ENCODE peak calls at places on chromosomes 12 and 14, in nine cellular contexts. One of them, this sample, is unnamed.

GRCh38 chr12:92942905-92943304 is 13.8 kb upstream of the EEA1 start:
- DNase-seq in fibroblast of villous mesenchyme: peak; percentile 95
- DNase-seq in AG04450: peak; percentile 68
- DNase-seq in thoracic aorta: no peak
- DNase-seq in skeletal muscle cell: peak; percentile 72
- DNase-seq in choroid plexus epithelial cell: peak; percentile 89
- DNase-seq in tibial artery: no peak
- DNase-seq in NB4: no peak
- DNase-seq in lower leg skin: no peak
- DNase-seq in this sample: no peak

GRCh38 chr14:101075025-101075800 is 171.7 kb upstream of the RTL1 start:
- DNase-seq in fibroblast of villous mesenchyme: no peak
- DNase-seq in AG04450: no peak
- DNase-seq in thoracic aorta: no peak
- DNase-seq in skeletal muscle cell: no peak
- DNase-seq in choroid plexus epithelial cell: no peak
- DNase-seq in tibial artery: peak; percentile 16
- DNase-seq in NB4: peak; percentile 14
- DNase-seq in lower leg skin: no peak
- DNase-seq in this sample: no peak

GRCh38 chr14:98952595-98953325 is 319.2 kb downstream of the BCL11B start:
- DNase-seq in fibroblast of villous mesenchyme: no peak
- DNase-seq in AG04450: no peak
- DNase-seq in thoracic aorta: peak; percentile 26
- DNase-seq in skeletal muscle cell: peak; percentile 13
- DNase-seq in choroid plexus epithelial cell: peak; percentile 1
- DNase-seq in tibial artery: no peak
- DNase-seq in NB4: peak; percentile 53
- DNase-seq in lower leg skin: peak; percentile 89
- DNase-seq in this sample: no peak

GRCh38 chr12:113070117-113070906 is 13.8 kb downstream of the DTX1 start:
- DNase-seq in fibroblast of villous mesenchyme: no peak
- DNase-seq in AG04450: no peak
- DNase-seq in thoracic aorta: no peak
- DNase-seq in skeletal muscle cell: no peak
- DNase-seq in choroid plexus epithelial cell: no peak
- DNase-seq in tibial artery: no peak
- DNase-seq in NB4: peak; percentile 93
- DNase-seq in lower leg skin: no peak
- DNase-seq in this sample: no peak

GRCh38 chr14:73780896-73781295 is 66.7 kb upstream of the PNMA1 start:
- DNase-seq in fibroblast of villous mesenchyme: no peak
- DNase-seq in AG04450: no peak
- DNase-seq in thoracic aorta: no peak
- DNase-seq in skeletal muscle cell: no peak
- DNase-seq in choroid plexus epithelial cell: no peak
- DNase-seq in tibial artery: no peak
- DNase-seq in NB4: no peak
- DNase-seq in lower leg skin: no peak
- DNase-seq in this sample: no peak

GRCh38 chr12:108609535-108610335 is 11.9 kb upstream of the TMEM119 start:
- DNase-seq in fibroblast of villous mesenchyme: peak; percentile 97
- DNase-seq in AG04450: peak; percentile 87
- DNase-seq in thoracic aorta: no peak
- DNase-seq in skeletal muscle cell: peak; percentile 73
- DNase-seq in choroid plexus epithelial cell: peak; percentile 88
- DNase-seq in tibial artery: peak; percentile 79
- DNase-seq in NB4: peak; percentile 56
- DNase-seq in lower leg skin: peak; percentile 96
- DNase-seq in this sample: peak; percentile 23

GRCh38 chr14:69842671-69843407 is 36.4 kb upstream of the SMOC1 start:
- DNase-seq in fibroblast of villous mesenchyme: no peak
- DNase-seq in AG04450: no peak
- DNase-seq in thoracic aorta: no peak
- DNase-seq in skeletal muscle cell: no peak
- DNase-seq in choroid plexus epithelial cell: no peak
- DNase-seq in tibial artery: no peak
- DNase-seq in NB4: no peak
- DNase-seq in lower leg skin: no peak
- DNase-seq in this sample: no peak

GRCh38 chr12:51428256-51428655 is 3.6 kb downstream of the SLC4A8 start:
- DNase-seq in fibroblast of villous mesenchyme: no peak
- DNase-seq in AG04450: no peak
- DNase-seq in thoracic aorta: no peak
- DNase-seq in skeletal muscle cell: no peak
- DNase-seq in choroid plexus epithelial cell: no peak
- DNase-seq in tibial artery: no peak
- DNase-seq in NB4: no peak
- DNase-seq in lower leg skin: no peak
- DNase-seq in this sample: no peak

DNA sequence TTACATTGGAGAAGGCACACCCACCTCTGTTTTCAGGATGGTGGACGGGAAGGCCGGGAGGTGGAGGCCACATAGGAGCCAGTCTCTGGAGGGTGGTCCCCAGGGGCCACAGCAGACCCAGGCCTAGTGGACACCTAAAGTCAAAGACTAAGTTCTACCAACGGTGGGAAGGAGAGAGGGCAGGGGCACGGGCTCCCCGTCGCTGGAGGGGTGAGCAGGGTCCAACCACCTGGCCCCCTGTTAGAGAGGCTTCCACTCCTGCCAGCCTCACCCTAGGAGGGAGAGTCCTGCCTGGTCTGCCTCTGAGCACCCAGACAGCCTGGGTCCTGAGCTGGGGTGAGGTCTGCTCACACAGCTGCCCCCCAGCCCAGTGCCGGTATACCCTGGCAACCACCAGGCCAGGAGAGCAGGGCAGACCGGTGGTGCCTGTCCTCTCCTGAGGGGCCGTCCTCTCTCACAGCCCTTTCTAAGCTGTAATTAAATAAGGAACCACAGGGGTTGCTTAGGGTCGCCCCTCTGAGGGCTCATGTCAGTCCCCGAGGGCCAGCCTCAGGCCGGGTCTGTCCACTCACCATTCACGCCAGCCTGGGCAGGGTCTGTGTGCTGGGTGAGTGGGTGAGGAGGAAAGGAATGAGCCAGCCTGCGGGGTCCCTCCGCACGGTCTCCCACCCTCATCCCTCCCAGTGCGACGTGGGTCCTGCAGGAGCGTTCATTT is 2.3 kb downstream of the INF2 start:
- DNase-seq in fibroblast of villous mesenchyme: no peak
- DNase-seq in AG04450: no peak
- DNase-seq in thoracic aorta: no peak
- DNase-seq in skeletal muscle cell: no peak
- DNase-seq in choroid plexus epithelial cell: no peak
- DNase-seq in tibial artery: no peak
- DNase-seq in NB4: no peak
- DNase-seq in lower leg skin: no peak
- DNase-seq in this sample: no peak
- H3K4me3 ChIP-seq in fibroblast of villous mesenchyme: peak overlapping the region; percentile 77
- H3K4me3 ChIP-seq in AG04450: peak overlapping the region; percentile 87
- H3K4me3 ChIP-seq in thoracic aorta: peak overlapping the region; percentile 98
- H3K4me3 ChIP-seq in skeletal muscle cell: no peak overlapping the region
- H3K4me3 ChIP-seq in choroid plexus epithelial cell: no peak overlapping the region
- H3K4me3 ChIP-seq in tibial artery: peak overlapping the region; percentile 78
- H3K4me3 ChIP-seq in NB4: no peak overlapping the region
- H3K4me3 ChIP-seq in lower leg skin: no peak overlapping the region
- H3K4me3 ChIP-seq in this sample: peak overlapping the region; percentile 88

GRCh38 chr12:49702676-49703228 is 4.5 kb downstream of the FMNL3 start:
- DNase-seq in fibroblast of villous mesenchyme: no peak
- DNase-seq in AG04450: no peak
- DNase-seq in thoracic aorta: no peak
- DNase-seq in skeletal muscle cell: no peak
- DNase-seq in choroid plexus epithelial cell: peak; percentile 21
- DNase-seq in tibial artery: no peak
- DNase-seq in NB4: no peak
- DNase-seq in lower leg skin: no peak
- DNase-seq in this sample: no peak

GRCh38 chr12:49705479-49706267 is 1.5 kb downstream of the FMNL3 start:
- DNase-seq in fibroblast of villous mesenchyme: peak; percentile 57
- DNase-seq in AG04450: no peak
- DNase-seq in thoracic aorta: no peak
- DNase-seq in skeletal muscle cell: peak; percentile 55
- DNase-seq in choroid plexus epithelial cell: peak; percentile 64
- DNase-seq in tibial artery: peak; percentile 39
- DNase-seq in NB4: peak; percentile 83
- DNase-seq in lower leg skin: peak; percentile 90
- DNase-seq in this sample: peak; percentile 45

GRCh38 chr12:49702009-49702408 is 5.2 kb downstream of the FMNL3 start:
- DNase-seq in fibroblast of villous mesenchyme: no peak
- DNase-seq in AG04450: no peak
- DNase-seq in thoracic aorta: no peak
- DNase-seq in skeletal muscle cell: no peak
- DNase-seq in choroid plexus epithelial cell: no peak
- DNase-seq in tibial artery: no peak
- DNase-seq in NB4: no peak
- DNase-seq in lower leg skin: no peak
- DNase-seq in this sample: no peak

GRCh38 chr12:49706351-49707126 is 666 bp downstream of the FMNL3 start:
- DNase-seq in fibroblast of villous mesenchyme: peak; percentile 50
- DNase-seq in AG04450: no peak
- DNase-seq in thoracic aorta: no peak
- DNase-seq in skeletal muscle cell: no peak
- DNase-seq in choroid plexus epithelial cell: peak; percentile 61
- DNase-seq in tibial artery: peak; percentile 25
- DNase-seq in NB4: peak; percentile 36
- DNase-seq in lower leg skin: peak; percentile 87
- DNase-seq in this sample: no peak

DNA sequence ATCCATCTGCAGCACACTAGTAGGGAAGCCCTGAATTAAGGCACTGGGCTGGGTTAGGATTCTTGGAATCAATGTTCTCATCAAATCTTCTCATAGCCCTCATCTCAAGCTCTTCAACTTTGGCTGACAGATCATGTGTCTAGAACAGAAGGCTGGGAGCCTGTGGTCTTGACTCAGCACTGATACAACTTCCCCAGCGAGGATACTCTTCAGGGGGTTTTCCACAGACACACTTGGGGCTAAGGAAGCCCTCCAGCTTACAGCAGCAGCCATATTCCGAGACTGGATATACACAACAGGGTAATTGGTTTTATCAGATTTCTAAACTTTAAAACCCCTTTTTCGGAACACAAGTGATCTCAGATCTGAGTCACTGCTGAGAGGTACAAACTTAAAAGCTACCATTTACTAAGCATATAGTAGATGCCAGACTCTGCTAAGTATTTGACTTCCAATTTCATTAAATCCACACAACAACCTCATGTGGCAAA is 3.5 kb downstream of the FMNL3 start:
- DNase-seq in fibroblast of villous mesenchyme: peak; percentile 44
- DNase-seq in AG04450: peak; percentile 50
- DNase-seq in thoracic aorta: no peak
- DNase-seq in skeletal muscle cell: peak; percentile 59
- DNase-seq in choroid plexus epithelial cell: peak; percentile 88
- DNase-seq in tibial artery: no peak
- DNase-seq in NB4: peak; percentile 56
- DNase-seq in lower leg skin: no peak
- DNase-seq in this sample: no peak
- H3K4me3 ChIP-seq in fibroblast of villous mesenchyme: no peak overlapping the region
- H3K4me3 ChIP-seq in AG04450: no peak overlapping the region
- H3K4me3 ChIP-seq in thoracic aorta: no peak overlapping the region
- H3K4me3 ChIP-seq in skeletal muscle cell: no peak overlapping the region
- H3K4me3 ChIP-seq in choroid plexus epithelial cell: no peak overlapping the region
- H3K4me3 ChIP-seq in tibial artery: no peak overlapping the region
- H3K4me3 ChIP-seq in NB4: no peak overlapping the region
- H3K4me3 ChIP-seq in lower leg skin: no peak overlapping the region
- H3K4me3 ChIP-seq in this sample: no peak overlapping the region

GRCh38 chr12:132447327-132447720 is 42.6 kb upstream of the FBRSL1 start:
- DNase-seq in fibroblast of villous mesenchyme: no peak
- DNase-seq in AG04450: no peak
- DNase-seq in thoracic aorta: no peak
- DNase-seq in skeletal muscle cell: no peak
- DNase-seq in choroid plexus epithelial cell: no peak
- DNase-seq in tibial artery: no peak
- DNase-seq in NB4: no peak
- DNase-seq in lower leg skin: no peak
- DNase-seq in this sample: no peak

GRCh38 chr12:132447731-132448452 is 42.1 kb upstream of the FBRSL1 start:
- DNase-seq in fibroblast of villous mesenchyme: no peak
- DNase-seq in AG04450: no peak
- DNase-seq in thoracic aorta: no peak
- DNase-seq in skeletal muscle cell: no peak
- DNase-seq in choroid plexus epithelial cell: no peak
- DNase-seq in tibial artery: no peak
- DNase-seq in NB4: no peak
- DNase-seq in lower leg skin: no peak
- DNase-seq in this sample: no peak

GRCh38 chr12:132445884-132446471 is 44.0 kb upstream of the FBRSL1 start:
- DNase-seq in fibroblast of villous mesenchyme: peak; percentile 84
- DNase-seq in AG04450: peak; percentile 18
- DNase-seq in thoracic aorta: no peak
- DNase-seq in skeletal muscle cell: peak; percentile 41
- DNase-seq in choroid plexus epithelial cell: peak; percentile 68
- DNase-seq in tibial artery: no peak
- DNase-seq in NB4: peak; percentile 99
- DNase-seq in lower leg skin: no peak
- DNase-seq in this sample: no peak

GRCh38 chr12:132444957-132445883 is 44.7 kb upstream of the FBRSL1 start:
- DNase-seq in fibroblast of villous mesenchyme: no peak
- DNase-seq in AG04450: no peak
- DNase-seq in thoracic aorta: no peak
- DNase-seq in skeletal muscle cell: no peak
- DNase-seq in choroid plexus epithelial cell: no peak
- DNase-seq in tibial artery: peak; percentile 39
- DNase-seq in NB4: peak; percentile 95
- DNase-seq in lower leg skin: no peak
- DNase-seq in this sample: no peak

DNA sequence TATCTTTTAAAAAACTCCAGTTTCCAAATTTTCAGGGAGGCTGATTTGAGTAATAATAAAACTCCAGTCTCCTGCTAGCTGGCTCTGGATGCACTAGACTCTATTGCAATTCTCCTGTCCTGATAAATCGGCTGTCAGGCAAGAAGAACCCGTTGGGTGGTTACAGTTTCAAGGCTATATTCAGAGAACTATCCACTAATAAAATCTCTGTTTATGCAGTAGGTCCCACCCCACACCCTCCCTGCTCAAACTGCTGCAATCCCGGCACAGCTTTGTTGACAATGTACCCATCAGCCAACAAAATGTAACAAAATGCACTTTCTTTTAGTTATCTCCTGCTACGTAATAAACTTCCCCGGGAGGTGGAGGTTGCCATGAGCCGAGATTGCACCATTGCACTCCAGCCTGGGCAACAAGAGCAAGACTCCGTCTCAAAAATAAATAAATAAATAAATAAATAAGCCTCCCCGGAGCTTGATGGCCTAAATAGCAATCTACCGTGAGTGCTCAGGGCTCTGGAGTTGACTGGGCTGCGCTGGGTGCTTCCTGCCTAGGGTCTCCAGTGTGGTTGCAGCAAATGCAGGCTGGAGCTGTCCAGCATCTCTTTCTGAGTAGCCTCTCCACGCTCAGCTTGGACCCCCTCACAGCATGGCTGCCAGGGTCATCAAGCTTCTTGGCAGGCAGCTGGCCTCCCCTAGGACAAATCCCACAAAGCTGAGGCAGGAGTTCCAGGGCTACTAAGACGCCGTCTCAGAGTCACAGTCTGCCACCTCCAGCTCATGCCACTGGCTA is 43.2 kb upstream of the FBRSL1 start:
- DNase-seq in fibroblast of villous mesenchyme: no peak
- DNase-seq in AG04450: no peak
- DNase-seq in thoracic aorta: no peak
- DNase-seq in skeletal muscle cell: no peak
- DNase-seq in choroid plexus epithelial cell: no peak
- DNase-seq in tibial artery: no peak
- DNase-seq in NB4: no peak
- DNase-seq in lower leg skin: no peak
- DNase-seq in this sample: no peak
- H3K4me3 ChIP-seq in fibroblast of villous mesenchyme: peak overlapping the region; percentile 55
- H3K4me3 ChIP-seq in AG04450: no peak overlapping the region
- H3K4me3 ChIP-seq in thoracic aorta: no peak overlapping the region
- H3K4me3 ChIP-seq in skeletal muscle cell: peak overlapping the region; percentile 14
- H3K4me3 ChIP-seq in choroid plexus epithelial cell: no peak overlapping the region
- H3K4me3 ChIP-seq in tibial artery: no peak overlapping the region
- H3K4me3 ChIP-seq in NB4: peak overlapping the region; percentile 90
- H3K4me3 ChIP-seq in lower leg skin: no peak overlapping the region
- H3K4me3 ChIP-seq in this sample: no peak overlapping the region

DNA sequence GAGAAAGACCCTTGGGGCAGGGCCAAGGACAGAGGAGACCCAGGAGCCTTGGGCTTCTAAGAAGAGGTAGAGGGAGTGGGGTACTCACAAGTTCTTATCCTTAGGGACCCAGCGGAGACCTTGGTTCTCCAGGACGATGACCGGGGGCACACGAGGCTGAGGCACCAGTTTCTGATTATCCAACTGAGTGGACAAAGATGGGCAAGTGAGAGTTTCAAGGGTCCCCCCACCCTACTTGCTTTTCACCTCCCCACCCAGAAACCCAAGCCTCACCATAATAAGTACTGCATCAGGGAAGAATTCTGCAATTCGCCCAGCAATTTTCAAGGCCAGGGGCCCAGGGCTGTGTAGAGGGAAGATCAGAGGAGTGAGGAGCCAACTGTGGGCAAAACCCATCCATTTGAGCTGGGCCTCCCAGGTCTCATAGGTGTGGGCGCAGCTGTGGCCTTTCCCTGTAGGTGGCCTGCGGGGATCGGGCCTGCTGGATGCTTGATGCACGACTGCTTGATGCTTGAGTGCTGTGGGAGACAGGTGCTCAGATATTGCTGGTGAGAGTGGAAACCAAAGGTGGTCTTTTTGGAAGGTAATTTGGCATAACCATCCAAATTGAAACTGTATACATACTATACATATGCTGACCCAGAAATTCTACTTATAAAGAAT is 2.0 kb downstream of the EMC9 start:
- DNase-seq in fibroblast of villous mesenchyme: no peak
- DNase-seq in AG04450: no peak
- DNase-seq in thoracic aorta: no peak
- DNase-seq in skeletal muscle cell: no peak
- DNase-seq in choroid plexus epithelial cell: no peak
- DNase-seq in tibial artery: no peak
- DNase-seq in NB4: no peak
- DNase-seq in lower leg skin: no peak
- DNase-seq in this sample: no peak
- H3K4me3 ChIP-seq in fibroblast of villous mesenchyme: peak overlapping the region; percentile 18
- H3K4me3 ChIP-seq in AG04450: peak overlapping the region; percentile 25
- H3K4me3 ChIP-seq in thoracic aorta: no peak overlapping the region
- H3K4me3 ChIP-seq in skeletal muscle cell: peak overlapping the region; percentile 81
- H3K4me3 ChIP-seq in choroid plexus epithelial cell: no peak overlapping the region
- H3K4me3 ChIP-seq in tibial artery: no peak overlapping the region
- H3K4me3 ChIP-seq in NB4: peak overlapping the region; percentile 86
- H3K4me3 ChIP-seq in lower leg skin: no peak overlapping the region
- H3K4me3 ChIP-seq in this sample: no peak overlapping the region

This sample was measured in AG04449.